ENCODE peak calls at places on chromosome 13, in eight cellular contexts. One of them, this sample, is unnamed.

GRCh38 chr13:50081106-50081898 is 66.1 kb downstream of the KCNRG start:
- DNase-seq in AG08395: no peak
- DNase-seq in COLO829: peak; percentile 17
- DNase-seq in H54: no peak
- DNase-seq in fibroblast of pulmonary artery: no peak
- DNase-seq in sigmoid colon: peak; percentile 76
- DNase-seq in SW 1271: no peak
- DNase-seq in psoas muscle: peak; percentile 55
- DNase-seq in this sample: peak; percentile 29

GRCh38 chr13:75220238-75220542 is 261.8 kb downstream of the TBC1D4 start:
- DNase-seq in psoas muscle: no peak
- DNase-seq in sigmoid colon: no peak
- DNase-seq in COLO829: no peak
- DNase-seq in SW 1271: no peak
- DNase-seq in fibroblast of pulmonary artery: no peak
- DNase-seq in H54: no peak
- DNase-seq in AG08395: no peak
- DNase-seq in this sample: no peak

GRCh38 chr13:21673592-21674270 is 2.9 kb downstream of the FGF9 start:
- DNase-seq in SW 1271: no peak
- DNase-seq in psoas muscle: peak; percentile 52
- DNase-seq in H54: peak; percentile 53
- DNase-seq in AG08395: peak; percentile 52
- DNase-seq in COLO829: no peak
- DNase-seq in sigmoid colon: peak; percentile 61
- DNase-seq in fibroblast of pulmonary artery: peak; percentile 29
- DNase-seq in this sample: no peak

GRCh38 chr13:62113145-62113544 is 697.5 kb upstream of the PCDH20 start:
- DNase-seq in sigmoid colon: no peak
- DNase-seq in H54: no peak
- DNase-seq in COLO829: no peak
- DNase-seq in SW 1271: no peak
- DNase-seq in psoas muscle: no peak
- DNase-seq in fibroblast of pulmonary artery: no peak
- DNase-seq in AG08395: no peak
- DNase-seq in this sample: no peak

GRCh38 chr13:41311607-41312500 is 787 bp downstream of the NAA16 start:
- DNase-seq in H54: no peak
- DNase-seq in SW 1271: peak; percentile 32
- DNase-seq in COLO829: peak; percentile 23
- DNase-seq in AG08395: peak; percentile 43
- DNase-seq in sigmoid colon: peak; percentile 68
- DNase-seq in psoas muscle: peak; percentile 50
- DNase-seq in fibroblast of pulmonary artery: peak; percentile 53
- DNase-seq in this sample: peak; percentile 57

GRCh38 chr13:99605417-99606321 is 104.4 kb downstream of the TM9SF2 start:
- DNase-seq in SW 1271: peak; percentile 24
- DNase-seq in AG08395: peak; percentile 43
- DNase-seq in fibroblast of pulmonary artery: no peak
- DNase-seq in sigmoid colon: no peak
- DNase-seq in psoas muscle: peak; percentile 37
- DNase-seq in COLO829: no peak
- DNase-seq in H54: peak; percentile 65
- DNase-seq in this sample: no peak

GRCh38 chr13:67827992-67828391 is 597.9 kb upstream of the PCDH9 start:
- DNase-seq in COLO829: no peak
- DNase-seq in SW 1271: no peak
- DNase-seq in AG08395: no peak
- DNase-seq in sigmoid colon: no peak
- DNase-seq in fibroblast of pulmonary artery: no peak
- DNase-seq in psoas muscle: no peak
- DNase-seq in H54: no peak
- DNase-seq in this sample: no peak

GRCh38 chr13:91134773-91135124 is 212.7 kb upstream of the MIR17HG start:
- DNase-seq in H54: no peak
- DNase-seq in AG08395: no peak
- DNase-seq in SW 1271: no peak
- DNase-seq in psoas muscle: no peak
- DNase-seq in sigmoid colon: no peak
- DNase-seq in fibroblast of pulmonary artery: no peak
- DNase-seq in COLO829: no peak
- DNase-seq in this sample: no peak

GRCh38 chr13:98144501-98145350 is 1.8 kb downstream of the FARP1 start:
- DNase-seq in COLO829: peak; percentile 28
- DNase-seq in H54: no peak
- DNase-seq in AG08395: peak; percentile 52
- DNase-seq in sigmoid colon: no peak
- DNase-seq in SW 1271: no peak
- DNase-seq in fibroblast of pulmonary artery: peak; percentile 42
- DNase-seq in psoas muscle: no peak
- DNase-seq in this sample: no peak

GRCh38 chr13:99969934-99970760 is 1.4 kb downstream of the ZIC5 start:
- DNase-seq in SW 1271: peak; percentile 49
- DNase-seq in psoas muscle: no peak
- DNase-seq in fibroblast of pulmonary artery: no peak
- DNase-seq in H54: peak; percentile 96
- DNase-seq in AG08395: no peak
- DNase-seq in COLO829: no peak
- DNase-seq in sigmoid colon: no peak
- DNase-seq in this sample: no peak

GRCh38 chr13:97586941-97587340 is 153.0 kb downstream of the RAP2A start:
- DNase-seq in SW 1271: no peak
- DNase-seq in COLO829: no peak
- DNase-seq in fibroblast of pulmonary artery: no peak
- DNase-seq in psoas muscle: no peak
- DNase-seq in AG08395: no peak
- DNase-seq in H54: no peak
- DNase-seq in sigmoid colon: no peak
- DNase-seq in this sample: no peak

GRCh38 chr13:101707659-101708058 is 255.2 kb downstream of the ITGBL1 start:
- DNase-seq in fibroblast of pulmonary artery: no peak
- DNase-seq in sigmoid colon: no peak
- DNase-seq in AG08395: no peak
- DNase-seq in H54: no peak
- DNase-seq in COLO829: no peak
- DNase-seq in SW 1271: no peak
- DNase-seq in psoas muscle: no peak
- DNase-seq in this sample: no peak

GRCh38 chr13:44744880-44745633 is 168.9 kb upstream of the TSC22D1 start:
- DNase-seq in H54: no peak
- DNase-seq in fibroblast of pulmonary artery: no peak
- DNase-seq in AG08395: no peak
- DNase-seq in sigmoid colon: no peak
- DNase-seq in COLO829: no peak
- DNase-seq in psoas muscle: no peak
- DNase-seq in SW 1271: no peak
- DNase-seq in this sample: no peak

GRCh38 chr13:59890064-59890463 is 273.7 kb downstream of the DIAPH3 start:
- DNase-seq in psoas muscle: no peak
- DNase-seq in AG08395: peak; percentile 2
- DNase-seq in sigmoid colon: no peak
- DNase-seq in fibroblast of pulmonary artery: no peak
- DNase-seq in SW 1271: no peak
- DNase-seq in COLO829: no peak
- DNase-seq in H54: no peak
- DNase-seq in this sample: no peak

GRCh38 chr13:53953205-53953604 is 924.6 kb downstream of the OLFM4 start:
- DNase-seq in H54: no peak
- DNase-seq in sigmoid colon: peak; percentile 68
- DNase-seq in AG08395: no peak
- DNase-seq in COLO829: no peak
- DNase-seq in psoas muscle: no peak
- DNase-seq in fibroblast of pulmonary artery: no peak
- DNase-seq in SW 1271: no peak
- DNase-seq in this sample: no peak

GRCh38 chr13:108917581-108917980 is 288.2 kb downstream of the MYO16 start:
- DNase-seq in fibroblast of pulmonary artery: peak; percentile 49
- DNase-seq in sigmoid colon: no peak
- DNase-seq in COLO829: no peak
- DNase-seq in AG08395: peak; percentile 17
- DNase-seq in H54: no peak
- DNase-seq in SW 1271: no peak
- DNase-seq in psoas muscle: no peak
- DNase-seq in this sample: no peak

GRCh38 chr13:41509996-41510395 is 52.6 kb downstream of the RGCC start:
- DNase-seq in fibroblast of pulmonary artery: no peak
- DNase-seq in psoas muscle: no peak
- DNase-seq in SW 1271: no peak
- DNase-seq in sigmoid colon: no peak
- DNase-seq in COLO829: no peak
- DNase-seq in AG08395: no peak
- DNase-seq in H54: no peak
- DNase-seq in this sample: no peak

GRCh38 chr13:53301449-53301848 is 272.8 kb downstream of the OLFM4 start:
- DNase-seq in fibroblast of pulmonary artery: no peak
- DNase-seq in SW 1271: no peak
- DNase-seq in COLO829: no peak
- DNase-seq in sigmoid colon: no peak
- DNase-seq in H54: no peak
- DNase-seq in AG08395: no peak
- DNase-seq in psoas muscle: no peak
- DNase-seq in this sample: no peak

GRCh38 chr13:51728972-51729371 is 75.0 kb downstream of the DHRS12 start:
- DNase-seq in psoas muscle: no peak
- DNase-seq in H54: no peak
- DNase-seq in COLO829: no peak
- DNase-seq in AG08395: peak; percentile 64
- DNase-seq in fibroblast of pulmonary artery: peak; percentile 94
- DNase-seq in SW 1271: no peak
- DNase-seq in sigmoid colon: no peak
- DNase-seq in this sample: no peak

GRCh38 chr13:106078191-106078590 is 457.3 kb downstream of the EFNB2 start:
- DNase-seq in SW 1271: no peak
- DNase-seq in fibroblast of pulmonary artery: peak; percentile 11
- DNase-seq in H54: no peak
- DNase-seq in sigmoid colon: no peak
- DNase-seq in AG08395: no peak
- DNase-seq in psoas muscle: no peak
- DNase-seq in COLO829: no peak
- DNase-seq in this sample: no peak

GRCh38 chr13:21686761-21687391 is 16.0 kb downstream of the FGF9 start:
- DNase-seq in H54: no peak
- DNase-seq in fibroblast of pulmonary artery: no peak
- DNase-seq in AG08395: no peak
- DNase-seq in SW 1271: no peak
- DNase-seq in COLO829: no peak
- DNase-seq in sigmoid colon: no peak
- DNase-seq in psoas muscle: no peak
- DNase-seq in this sample: no peak

GRCh38 chr13:49466240-49466914 is 22.3 kb downstream of the SETDB2 start:
- DNase-seq in SW 1271: no peak
- DNase-seq in fibroblast of pulmonary artery: no peak
- DNase-seq in AG08395: no peak
- DNase-seq in sigmoid colon: no peak
- DNase-seq in psoas muscle: no peak
- DNase-seq in H54: no peak
- DNase-seq in COLO829: no peak
- DNase-seq in this sample: no peak

GRCh38 chr13:35926859-35927530 is 204.2 kb downstream of the DCLK1 start:
- DNase-seq in COLO829: no peak
- DNase-seq in AG08395: no peak
- DNase-seq in sigmoid colon: peak; percentile 78
- DNase-seq in H54: no peak
- DNase-seq in fibroblast of pulmonary artery: no peak
- DNase-seq in psoas muscle: no peak
- DNase-seq in SW 1271: no peak
- DNase-seq in this sample: no peak

GRCh38 chr13:68550330-68550729 is 1320.2 kb upstream of the PCDH9 start:
- DNase-seq in H54: no peak
- DNase-seq in fibroblast of pulmonary artery: no peak
- DNase-seq in AG08395: no peak
- DNase-seq in psoas muscle: no peak
- DNase-seq in sigmoid colon: no peak
- DNase-seq in COLO829: no peak
- DNase-seq in SW 1271: no peak
- DNase-seq in this sample: no peak

This sample was measured in omental fat pad.